ENCODE peak calls at places on chromosome 15, in nine cellular contexts. E is astrocyte, C is spleen, J is GM23338, L is OCI-LY7, U is upper lobe of right lung, M is heart left ventricle, B is Panc1, I is neural progenitor cell. O is an unnamed sample. For H3K4me1, the result is how much of the 10 kb centered on the place peaks cover.

GRCh38 chr15:70699873-70700272 is 63.5 kb downstream of the UACA start:
- DNase-seq in U (no peak), M (no peak), L (no peak), J (no peak), E (no peak), C (no peak), I (no peak), B (no peak), O (no peak)

GRCh38 chr15:85826756-85827515 is 32.2 kb upstream of the KLHL25 start:
- DNase-seq in L (no peak), I (no peak), C (no peak), B (no peak), U (no peak), E (peak), M (no peak), J (no peak), O (no peak)

GRCh38 chr15:50797926-50798325 is 32.4 kb upstream of the SPPL2A start:
- DNase-seq in I (no peak), C (no peak), L (no peak), B (no peak), U (no peak), M (no peak), J (no peak), E (no peak), O (no peak)

GRCh38 chr15:82935382-82935781 is 17.1 kb downstream of the HOMER2 start:
- DNase-seq in L (no peak), U (no peak), I (no peak), J (no peak), C (no peak), M (no peak), B (no peak), E (no peak), O (no peak)

GRCh38 chr15:64476550-64476949 is 16.2 kb downstream of the ZNF609 start:
- DNase-seq in B (no peak), I (no peak), E (no peak), L (no peak), C (no peak), J (no peak), M (no peak), U (no peak), O (no peak)

GRCh38 chr15:67178569-67179210 is 75.8 kb downstream of the AAGAB start:
- DNase-seq in L (no peak), B (peak), U (no peak), M (no peak), J (no peak), C (no peak), I (no peak), E (peak), O (no peak)

GRCh38 chr15:65033659-65034269 is 4.3 kb upstream of the MTFMT start:
- DNase-seq in L (peak), J (peak), C (no peak), B (no peak), U (no peak), E (peak), I (peak), M (no peak), O (no peak)

GRCh38 chr15:28975766-28976179 is 90.0 kb downstream of the APBA2 start:
- DNase-seq in M (no peak), B (no peak), U (no peak), I (peak), L (peak), J (peak), E (no peak), C (peak), O (peak)

GRCh38 chr15:74108111-74108510 is 22.3 kb upstream of the ISLR2 start:
- DNase-seq in M (no peak), B (no peak), U (peak), J (no peak), E (no peak), C (no peak), L (no peak), I (no peak), O (no peak)

GRCh38 chr15:82875411-82876003 is 66.1 kb downstream of the WHAMM start:
- DNase-seq in J (no peak), I (no peak), L (no peak), M (no peak), C (no peak), B (peak), E (peak), U (no peak), O (no peak)

GRCh38 chr15:68518046-68518445 is 60.7 kb upstream of the CORO2B start:
- DNase-seq in I (no peak), E (no peak), B (no peak), J (peak), L (no peak), C (no peak), U (no peak), M (no peak), O (no peak)
- H3K4me3 ChIP-seq in I (no peak), E (no peak), B (no peak), J (no peak), L (no peak), C (no peak), U (no peak), M (no peak), O (no peak)

GRCh38 chr15:78739206-78739605 is 72.1 kb downstream of the ADAMTS7 start:
- DNase-seq in J (no peak), I (no peak), C (no peak), E (no peak), U (peak), L (no peak), M (no peak), B (no peak), O (no peak)

GRCh38 chr15:78730955-78731354 is 80.3 kb downstream of the ADAMTS7 start:
- DNase-seq in E (no peak), I (no peak), B (no peak), L (no peak), C (no peak), M (no peak), U (no peak), J (no peak), O (no peak)

GRCh38 chr15:78732634-78733033 is 78.6 kb downstream of the ADAMTS7 start:
- DNase-seq in C (no peak), B (no peak), I (no peak), M (no peak), E (no peak), L (no peak), J (no peak), U (peak), O (no peak)

GRCh38 chr15:78737187-78737820 is 74.0 kb downstream of the ADAMTS7 start:
- DNase-seq in I (no peak), M (no peak), L (no peak), C (no peak), E (no peak), B (no peak), J (no peak), U (peak), O (no peak)

DNA sequence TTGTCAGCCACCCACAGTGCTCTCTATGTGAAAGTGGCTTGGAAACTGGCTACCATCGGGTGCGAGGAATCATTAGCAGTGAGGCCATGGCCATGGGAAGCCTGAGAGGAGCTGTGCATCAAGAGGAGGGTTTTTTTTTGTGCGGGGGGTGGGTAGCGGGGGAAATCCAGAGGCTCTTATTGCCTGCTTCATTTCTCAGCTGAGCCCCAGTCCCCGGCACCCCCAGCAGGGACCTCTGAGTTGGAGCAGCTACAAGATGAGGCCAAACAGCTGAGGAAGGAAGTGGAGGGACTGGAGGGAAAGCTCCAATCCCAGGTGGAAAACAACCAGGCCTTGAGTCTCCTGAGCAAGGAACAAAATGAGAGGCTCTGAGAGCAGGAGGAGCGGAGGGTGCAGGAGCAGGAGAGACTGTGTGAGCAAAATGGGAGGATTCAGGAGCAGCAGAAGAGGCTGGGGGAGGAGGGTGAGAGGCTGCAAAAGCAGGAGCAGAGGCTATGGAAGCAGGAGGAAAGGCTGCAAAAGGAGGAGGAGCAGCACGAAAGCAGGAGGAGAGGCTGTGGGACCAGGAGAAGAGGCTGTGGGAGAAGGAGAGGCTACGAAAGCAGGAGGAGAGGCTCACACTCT is 76.7 kb downstream of the ADAMTS7 start:
- DNase-seq in I (no peak), E (no peak), J (no peak), U (peak), L (no peak), M (no peak), B (no peak), C (no peak), O (no peak)
- H3K4me1 ChIP-seq in I (under half), E (under half), J (under half), U (under half), L (under half), M (under half), B (under half), C (under half), O (under half)

GRCh38 chr15:72907733-72908132 is 124.2 kb upstream of the ADPGK start:
- DNase-seq in C (no peak), L (no peak), J (no peak), M (peak), E (no peak), B (no peak), I (no peak), U (no peak), O (peak)
- TF ChIP-seq CTCF in C (no peak), L (no peak), J (no peak), M (no peak), E (no peak), B (no peak), I (no peak), U (no peak), O (no peak)

DNA sequence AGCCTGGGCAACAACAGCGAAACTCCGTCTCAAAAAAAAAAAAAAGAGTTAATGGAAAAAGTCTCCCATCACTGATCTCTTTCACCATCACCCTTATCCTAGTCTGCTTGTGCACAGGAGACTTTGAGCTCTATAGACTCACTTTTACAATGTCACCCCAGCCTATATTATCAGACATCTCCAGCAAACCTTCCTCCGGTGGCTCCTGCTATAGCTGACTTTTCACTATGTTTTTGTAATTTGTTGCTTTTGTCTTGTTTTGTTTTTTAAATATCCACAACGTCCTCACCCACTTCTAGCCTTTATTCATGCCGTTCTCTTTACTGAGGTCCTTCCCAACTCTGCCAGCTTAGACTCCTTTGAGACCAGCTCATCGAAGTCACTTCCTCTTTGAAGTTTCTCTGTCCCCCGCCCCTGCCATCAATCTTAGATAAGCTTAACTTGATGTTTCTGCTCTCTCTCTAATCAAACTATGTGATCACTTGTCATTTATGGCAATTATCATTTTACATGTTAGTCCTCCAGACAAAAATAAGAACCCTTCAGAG is 82.7 kb upstream of the CHD2 start:
- DNase-seq in C (no peak), M (no peak), E (no peak), L (peak), I (no peak), J (no peak), U (no peak), B (no peak), O (no peak)
- H3K4me3 ChIP-seq in C (no peak), M (no peak), E (no peak), L (peak), I (no peak), J (no peak), U (no peak), B (no peak), O (no peak)

DNA sequence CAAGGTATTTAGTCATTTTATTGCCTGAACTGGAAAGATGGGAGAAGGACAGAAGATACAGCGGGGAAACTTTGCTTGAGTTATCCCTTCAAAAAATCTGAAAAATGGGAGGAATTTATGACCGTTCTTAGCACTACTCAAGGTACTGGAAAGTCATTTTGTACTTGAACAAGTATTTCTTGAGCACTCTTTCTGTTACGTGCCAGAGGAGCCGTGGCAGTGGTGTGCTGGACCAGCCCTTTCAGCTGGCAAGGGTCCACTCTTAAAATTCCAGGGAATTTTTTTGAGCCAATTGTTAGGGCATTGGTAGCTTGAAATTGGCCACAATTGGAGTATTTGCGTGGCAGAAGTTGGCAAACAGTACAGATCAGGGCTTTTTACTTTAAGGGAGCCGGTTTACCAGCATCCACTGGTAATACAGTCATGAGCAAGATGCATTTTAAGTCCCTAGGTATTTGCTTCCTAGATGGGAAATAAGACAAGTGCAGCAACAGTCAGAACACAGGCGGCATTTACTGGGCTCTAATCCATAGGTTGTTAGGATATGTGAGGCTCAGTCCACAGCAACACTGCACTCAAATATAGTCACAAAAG is 145.9 kb upstream of the ST8SIA2 start:
- DNase-seq in B (no peak), M (no peak), U (no peak), I (no peak), L (no peak), E (no peak), C (no peak), J (no peak), O (no peak)
- H3K4me1 ChIP-seq in B (under half), M (under half), U (under half), I (under half), L (under half), E (under half), C (under half), J (under half), O (under half)

GRCh38 chr15:48112242-48112641 is 8.5 kb upstream of the SLC24A5 start:
- DNase-seq in C (no peak), L (peak), E (peak), I (peak), J (peak), M (no peak), U (no peak), B (no peak), O (no peak)
- TF ChIP-seq CTCF in C (no peak), L (peak), E (peak), I (peak), J (peak), M (no peak), U (no peak), B (peak), O (no peak)

DNA sequence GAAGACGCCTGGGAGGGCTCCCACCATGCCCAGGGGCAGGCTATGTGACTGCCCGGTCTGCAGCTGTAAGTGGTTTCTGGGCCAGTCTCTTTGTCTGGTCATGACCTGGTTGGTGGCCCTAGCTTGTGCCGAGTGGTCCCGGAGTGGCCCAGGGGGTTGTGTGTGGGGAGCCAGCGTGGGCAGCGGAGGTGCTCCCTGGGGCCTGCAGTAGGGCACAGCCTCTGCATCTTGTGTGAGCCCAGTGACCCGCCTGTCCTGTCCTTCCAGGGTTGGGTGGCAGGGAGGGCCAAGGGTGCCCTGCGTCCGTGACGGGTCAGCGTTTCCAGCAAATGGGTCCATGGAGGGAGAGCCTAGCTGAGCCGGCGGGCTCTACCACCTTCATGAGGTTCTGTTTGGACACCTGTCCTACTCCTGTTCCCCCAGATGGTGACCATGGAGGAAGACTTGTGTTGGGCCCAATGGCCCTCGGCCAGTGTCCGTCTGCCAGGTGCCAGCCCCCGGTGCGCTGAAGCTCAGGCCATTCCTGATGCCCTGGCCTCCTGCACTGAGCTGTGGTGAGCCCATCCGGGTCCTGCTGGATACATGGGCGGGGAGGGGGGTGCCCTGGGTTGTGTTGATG is 215.4 kb downstream of the SNRPN start:
- DNase-seq in B (no peak), C (peak), E (no peak), L (no peak), M (no peak), J (no peak), U (peak), I (no peak), O (no peak)
- H3K4me3 ChIP-seq in B (no peak), C (no peak), E (no peak), L (no peak), M (no peak), J (no peak), U (no peak), I (no peak), O (no peak)

GRCh38 chr15:90545095-90545494 is 15.4 kb downstream of the CRTC3 start:
- DNase-seq in C (no peak), M (no peak), L (no peak), B (no peak), E (no peak), I (no peak), J (no peak), U (no peak), O (no peak)
- H3K4me1 ChIP-seq in C (under half), M (under half), L (under half), B (under half), E (under half), I (under half), J (under half), U (under half), O (under half)

O was measured in testis.